ENCODE peak calls at places on chromosome 3, in five cellular contexts. H is neural progenitor cell, O is transverse colon, K is heart right ventricle, B is cardiac fibroblast. T is an unnamed sample.

GRCh38 chr3:141410408-141410807 is 42.1 kb downstream of the ZBTB38 start:
- DNase-seq in H (no peak), O (peak), K (peak), B (peak), T (no peak)

GRCh38 chr3:97720417-97720816 is 44.1 kb upstream of the ARL6 start:
- DNase-seq in H (no peak), O (no peak), K (no peak), B (no peak), T (no peak)

GRCh38 chr3:79258479-79258878 is 509.3 kb downstream of the ROBO1 start:
- DNase-seq in H (no peak), O (no peak), K (no peak), B (no peak), T (no peak)

GRCh38 chr3:80252113-80252512 is 484.3 kb upstream of the ROBO1 start:
- DNase-seq in H (no peak), O (no peak), K (no peak), B (no peak), T (no peak)

GRCh38 chr3:119227064-119227850 is 13.4 kb downstream of the B4GALT4 start:
- DNase-seq in H (no peak), O (no peak), K (no peak), B (no peak), T (no peak)

GRCh38 chr3:102492300-102492699 is 57.5 kb downstream of the ZPLD1 start:
- DNase-seq in H (no peak), O (no peak), K (no peak), B (no peak), T (no peak)

GRCh38 chr3:44198265-44198956 is 43.3 kb upstream of the TOPAZ1 start:
- DNase-seq in H (peak), O (peak), K (peak), B (peak), T (peak)

GRCh38 chr3:110810356-110810755 is 261.3 kb upstream of the NECTIN3 start:
- DNase-seq in H (no peak), O (no peak), K (no peak), B (peak), T (no peak)

GRCh38 chr3:194532591-194532990 is 45.8 kb upstream of the ATP13A3 start:
- DNase-seq in H (no peak), O (no peak), K (no peak), B (no peak), T (no peak)

GRCh38 chr3:13642597-13642996 is 93.7 kb downstream of the FBLN2 start:
- DNase-seq in H (no peak), O (no peak), K (no peak), B (no peak), T (no peak)

GRCh38 chr3:195356151-195357086 is 85.5 kb upstream of the XXYLT1 start:
- DNase-seq in H (peak), O (no peak), K (peak), B (peak), T (no peak)

GRCh38 chr3:30313840-30314239 is 292.6 kb upstream of the TGFBR2 start:
- DNase-seq in H (no peak), O (no peak), K (no peak), B (no peak), T (no peak)

GRCh38 chr3:150830745-150831144 is 67.8 kb upstream of the SIAH2 start:
- DNase-seq in H (no peak), O (no peak), K (no peak), B (no peak), T (no peak)

GRCh38 chr3:182902236-182902635 is 78.1 kb downstream of the DCUN1D1 start:
- DNase-seq in H (no peak), O (no peak), K (no peak), B (no peak), T (no peak)

DNA sequence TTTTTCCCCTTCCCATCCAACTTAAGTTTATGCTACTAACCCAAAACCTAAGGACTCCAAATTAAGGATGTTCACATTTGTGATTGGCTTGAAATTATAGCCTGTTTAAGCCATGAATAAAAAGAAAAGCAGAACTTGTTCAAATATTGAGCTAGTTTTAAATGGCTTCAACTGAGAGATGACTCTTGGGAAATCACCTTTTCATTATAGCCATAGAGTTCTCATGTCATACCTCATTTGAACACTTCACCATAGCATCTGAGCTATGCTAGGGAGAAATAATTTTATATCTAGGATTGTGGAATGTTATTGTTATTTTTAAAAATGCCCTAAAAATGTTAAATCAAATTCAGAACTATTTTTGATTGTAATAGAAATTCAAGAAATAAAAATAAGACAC is 409.2 kb upstream of the RARB start:
- DNase-seq in H (no peak), O (no peak), K (no peak), B (no peak), T (no peak)
- TF ChIP-seq CTCF in H (no peak), O (no peak), K (no peak), B (no peak), T (no peak)

DNA sequence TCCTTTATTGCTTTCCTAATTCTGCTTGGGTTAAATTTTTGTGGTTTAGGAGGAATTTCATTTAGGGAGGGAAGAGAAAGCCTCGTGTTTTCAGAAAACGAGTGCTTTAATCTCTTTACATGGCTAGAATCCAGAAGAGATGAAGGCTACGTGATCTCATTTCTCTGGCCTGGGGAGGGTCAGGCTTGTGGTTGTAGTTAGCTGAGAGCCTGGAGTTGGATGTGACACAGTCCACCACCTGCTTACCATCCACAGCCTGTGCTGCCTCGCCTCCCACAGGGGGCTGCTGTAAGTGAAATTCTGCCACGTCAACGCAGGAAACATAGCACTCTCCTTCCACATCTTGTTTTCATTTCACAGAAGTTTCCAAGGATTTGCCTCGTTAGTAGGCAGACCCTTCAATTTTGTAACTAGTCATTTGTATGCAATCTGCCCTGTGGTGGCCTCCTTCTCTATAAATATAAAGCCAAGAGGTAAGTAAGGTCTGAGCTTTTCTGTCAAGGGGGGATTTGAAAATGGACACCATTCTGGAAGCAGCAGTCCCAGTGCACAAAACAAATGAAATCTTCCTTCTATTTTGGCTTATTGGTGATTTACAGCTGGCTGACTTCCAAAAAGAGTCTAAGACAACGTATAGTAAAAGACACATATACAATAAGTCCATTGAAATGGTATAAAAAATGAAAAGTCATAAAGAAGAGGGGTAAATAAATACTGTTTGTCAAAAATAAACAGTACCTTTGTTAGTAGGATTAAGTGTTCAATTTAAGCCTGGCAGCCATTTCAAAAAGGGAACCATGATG is 3.4 kb downstream of the GXYLT2 start:
- DNase-seq in H (peak), O (peak), K (peak), B (peak), T (peak)
- H3K4me3 ChIP-seq in H (no peak), O (no peak), K (no peak), B (peak), T (peak)

DNA sequence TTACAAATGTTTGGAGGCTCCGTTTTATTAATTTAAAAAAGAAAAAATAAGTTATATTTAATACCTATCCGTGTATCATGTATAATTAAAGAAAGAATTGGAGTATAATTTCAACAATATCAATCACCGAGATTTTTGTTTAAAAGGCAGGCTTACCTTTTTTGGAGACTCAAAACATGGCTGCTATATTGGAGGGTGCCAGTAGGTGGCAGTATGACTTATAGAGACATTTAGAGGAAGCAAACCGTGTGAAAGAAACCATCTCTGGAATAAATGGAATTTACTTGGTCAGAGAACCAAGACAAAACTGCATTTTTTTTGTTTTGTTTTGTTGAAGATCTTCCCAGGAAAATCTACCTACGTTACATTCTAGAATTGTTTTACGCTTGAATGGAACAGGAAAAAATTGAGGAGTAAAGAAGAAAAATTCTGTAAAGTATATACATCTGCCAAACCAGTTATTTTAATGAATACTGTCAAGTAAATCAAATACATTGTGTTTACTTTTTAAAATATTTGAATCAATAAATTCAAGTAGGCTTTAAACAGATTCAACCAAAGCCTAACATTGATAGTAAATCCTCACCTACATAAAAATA is 802.6 kb upstream of the ALCAM start:
- DNase-seq in H (peak), O (peak), K (peak), B (peak), T (no peak)
- TF ChIP-seq CTCF in H (peak), O (peak), K (peak), B (peak), T (peak)

DNA sequence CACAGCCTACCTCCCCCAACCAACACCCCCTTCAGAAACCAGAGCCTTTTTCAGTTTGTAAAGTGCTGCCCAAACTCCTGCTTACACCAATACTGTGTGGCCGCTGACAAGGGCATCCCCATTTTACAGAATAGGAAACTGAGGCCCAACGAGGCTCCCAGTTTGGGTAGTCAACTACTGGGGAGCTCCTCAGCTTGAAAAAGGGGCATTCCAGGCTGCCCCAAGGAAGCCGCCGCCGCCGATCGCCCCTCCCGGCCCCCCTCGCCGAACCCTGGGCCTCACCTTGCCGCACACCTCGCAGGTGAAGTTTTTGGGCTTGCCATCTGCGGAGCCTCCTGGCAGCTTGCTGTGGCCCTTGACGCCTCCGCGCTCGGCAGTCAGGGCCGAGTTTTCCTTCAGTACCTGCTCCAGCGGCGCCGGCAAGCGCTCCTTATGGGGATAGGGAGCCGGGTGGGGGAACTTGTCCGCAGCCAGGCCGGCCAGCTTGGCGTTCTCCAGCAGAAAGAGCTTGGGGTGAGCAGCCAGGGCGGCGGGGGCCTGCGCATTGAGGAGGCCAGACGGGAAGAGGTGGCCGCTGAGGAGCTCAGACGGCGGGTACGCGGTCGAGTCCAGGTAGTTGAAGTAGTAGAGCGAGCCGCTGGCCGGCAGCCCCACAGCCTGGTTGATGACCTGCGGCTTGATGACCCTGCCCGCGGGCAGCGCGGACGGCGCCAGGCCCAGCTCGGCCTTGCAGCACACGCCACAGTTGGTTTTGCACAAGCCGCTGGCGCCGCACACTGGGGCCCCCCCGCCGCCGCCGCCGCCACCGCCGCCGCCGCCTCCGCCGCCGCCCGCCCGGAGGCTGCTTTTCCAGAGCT is 1.4 kb downstream of the FEZF2 start:
- DNase-seq in H (peak), O (no peak), K (no peak), B (no peak), T (no peak)
- H3K4me3 ChIP-seq in H (peak), O (no peak), K (no peak), B (no peak), T (no peak)

GRCh38 chr3:10772230-10773161 is 43.5 kb upstream of the SLC6A11 start:
- DNase-seq in H (peak), O (no peak), K (no peak), B (no peak), T (no peak)
- TF ChIP-seq CTCF in H (peak), O (no peak), K (no peak), B (no peak), T (no peak)